ENCODE peak calls at places on chromosome 6, in four cellular contexts. G, K, W and S are unnamed samples.

GRCh38 chr6:72553531-72554202 is 68.2 kb upstream of the KCNQ5 start:
- DNase-seq in G (no peak), W (no peak), K (peak; percentile 43), S (no peak)

GRCh38 chr6:19137419-19138035 is 699.6 kb upstream of the ID4 start:
- DNase-seq in G (peak; percentile 3), W (no peak), K (no peak), S (no peak)

GRCh38 chr6:168645326-168645725 is 204.3 kb downstream of the SMOC2 start:
- DNase-seq in W (no peak), K (no peak), G (no peak), S (no peak)

GRCh38 chr6:119602215-119603178 is 252.9 kb upstream of the MAN1A1 start:
- DNase-seq in G (no peak), K (no peak), W (no peak), S (no peak)

GRCh38 chr6:106927531-106928398 is 46.8 kb downstream of the CD24 start:
- DNase-seq in K (peak; percentile 48), W (no peak), G (peak; percentile 43), S (peak; percentile 36)

GRCh38 chr6:91704531-91704930 is 1117.7 kb upstream of the MAP3K7 start:
- DNase-seq in G (no peak), W (no peak), K (no peak), S (no peak)

GRCh38 chr6:16698988-16699868 is 62.0 kb downstream of the ATXN1 start:
- DNase-seq in G (no peak), W (no peak), K (no peak), S (peak; percentile 94)

GRCh38 chr6:39049575-39050283 is 1.1 kb downstream of the GLP1R start:
- DNase-seq in K (no peak), G (no peak), W (no peak), S (no peak)

GRCh38 chr6:3915076-3915791 is 66.1 kb downstream of the FAM50B start:
- DNase-seq in W (peak; percentile 24), K (no peak), G (no peak), S (no peak)

GRCh38 chr6:116369540-116370327 is 1.0 kb upstream of the DSE start:
- DNase-seq in G (no peak), K (no peak), W (no peak), S (no peak)

GRCh38 chr6:75244063-75244575 is 518 bp upstream of the COX7A2 start:
- DNase-seq in K (no peak), W (no peak), G (no peak), S (no peak)

GRCh38 chr6:152595507-152595906 is 41.7 kb downstream of the SYNE1 start:
- DNase-seq in W (no peak), K (no peak), G (no peak), S (peak; percentile 16)

GRCh38 chr6:28811873-28812272 is 111.9 kb downstream of the TRIM27 start:
- DNase-seq in G (no peak), W (no peak), K (peak; percentile 63), S (peak; percentile 41)

GRCh38 chr6:30741789-30742315 is 635 bp downstream of the FLOT1 start:
- DNase-seq in W (no peak), K (no peak), G (no peak), S (no peak)

GRCh38 chr6:132354517-132355167 is 46.6 kb downstream of the MOXD1 start:
- DNase-seq in K (no peak), G (no peak), W (peak; percentile 63), S (no peak)

GRCh38 chr6:13453172-13453552 is 34.2 kb downstream of the GFOD1 start:
- DNase-seq in W (no peak), K (no peak), G (no peak), S (no peak)

GRCh38 chr6:2000962-2001361 is 244.4 kb downstream of the GMDS start:
- DNase-seq in G (no peak), W (no peak), K (no peak), S (no peak)

GRCh38 chr6:80543598-80544181 is 437.2 kb downstream of the BCKDHB start:
- DNase-seq in W (no peak), G (no peak), K (no peak), S (no peak)

GRCh38 chr6:34490390-34491090 is 24.7 kb downstream of the PACSIN1 start:
- DNase-seq in W (no peak), G (no peak), K (no peak), S (no peak)

GRCh38 chr6:4660377-4661321 is 115.6 kb upstream of the CDYL start:
- DNase-seq in W (no peak), G (no peak), K (no peak), S (no peak)

GRCh38 chr6:30263734-30264133 is 50.5 kb upstream of the TRIM26 start:
- DNase-seq in W (no peak), K (no peak), G (no peak), S (no peak)

GRCh38 chr6:30325873-30326445 is 768 bp upstream of the TRIM39 start:
- DNase-seq in K (no peak), G (peak; percentile 34), W (peak; percentile 28), S (no peak)

GRCh38 chr6:128659878-128660622 is 139.7 kb upstream of the PTPRK start:
- DNase-seq in G (no peak), W (no peak), K (no peak), S (no peak)

GRCh38 chr6:40916816-40917215 is 122.2 kb downstream of the UNC5CL start:
- DNase-seq in G (no peak), K (no peak), W (no peak), S (no peak)

GRCh38 chr6:136956590-136957573 is 34.8 kb downstream of the SLC35D3 start:
- DNase-seq in K (no peak), W (no peak), G (peak; percentile 65), S (no peak)

GRCh38 chr6:27056615-27057014 is 190.9 kb upstream of the PRSS16 start:
- DNase-seq in W (no peak), G (no peak), K (no peak), S (no peak)

GRCh38 chr6:30163918-30164654 is 740 bp downstream of the TRIM15 start:
- DNase-seq in G (no peak), W (no peak), K (no peak), S (no peak)

GRCh38 chr6:35259946-35260626 is 551 bp downstream of the ZNF76 start:
- DNase-seq in K (peak; percentile 93), G (peak; percentile 86), W (peak; percentile 55), S (peak; percentile 79)

GRCh38 chr6:139748353-139749146 is 374.1 kb upstream of the CITED2 start:
- DNase-seq in G (no peak), K (peak; percentile 34), W (no peak), S (peak; percentile 27)

GRCh38 chr6:151493495-151494234 is at the start of gene CCDC170:
- DNase-seq in G (no peak), K (no peak), W (no peak), S (peak; percentile 61)

GRCh38 chr6:131117866-131118265 is 17.4 kb upstream of the AKAP7 start:
- DNase-seq in G (no peak), W (no peak), K (no peak), S (no peak)

GRCh38 chr6:131112252-131112651 is 23.0 kb upstream of the AKAP7 start:
- DNase-seq in G (no peak), W (no peak), K (no peak), S (no peak)

GRCh38 chr6:131116321-131116720 is 18.9 kb upstream of the AKAP7 start:
- DNase-seq in W (no peak), G (no peak), K (no peak), S (no peak)

GRCh38 chr6:131122007-131122406 is 13.3 kb upstream of the AKAP7 start:
- DNase-seq in K (no peak), W (no peak), G (no peak), S (no peak)

DNA sequence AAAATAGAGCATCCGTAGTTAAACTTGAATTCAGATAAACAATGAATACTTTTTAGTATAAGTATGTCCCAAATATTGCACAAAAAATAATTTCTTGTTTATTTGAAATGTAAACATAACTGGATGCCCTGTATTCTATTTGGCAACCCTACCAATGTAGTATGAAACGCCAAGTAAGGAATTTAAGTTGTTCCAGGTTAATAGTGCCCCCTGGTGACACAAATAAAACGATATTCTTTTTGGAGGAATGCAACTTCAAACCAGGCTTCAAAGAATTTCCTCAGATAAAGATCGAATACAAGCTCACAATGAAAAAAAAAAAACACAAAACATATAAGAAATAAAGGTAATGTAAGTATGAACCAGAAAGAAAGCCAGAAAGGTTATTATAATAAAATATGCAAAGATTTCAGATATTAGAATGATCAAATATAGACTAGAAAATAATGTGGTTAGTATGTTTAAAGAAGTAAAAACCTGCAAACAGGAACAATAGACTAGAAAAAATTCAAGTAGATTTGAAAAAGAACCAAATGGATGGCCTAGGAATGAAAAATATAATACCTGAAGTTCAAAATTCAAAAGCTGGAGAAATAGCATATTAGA is 18.4 kb upstream of the AKAP7 start:
- DNase-seq in G (no peak), K (peak; percentile 22), W (no peak), S (peak; percentile 68)
- TF ChIP-seq GABPA in G (no peak), K (no peak), W (no peak), S (no peak)

DNA sequence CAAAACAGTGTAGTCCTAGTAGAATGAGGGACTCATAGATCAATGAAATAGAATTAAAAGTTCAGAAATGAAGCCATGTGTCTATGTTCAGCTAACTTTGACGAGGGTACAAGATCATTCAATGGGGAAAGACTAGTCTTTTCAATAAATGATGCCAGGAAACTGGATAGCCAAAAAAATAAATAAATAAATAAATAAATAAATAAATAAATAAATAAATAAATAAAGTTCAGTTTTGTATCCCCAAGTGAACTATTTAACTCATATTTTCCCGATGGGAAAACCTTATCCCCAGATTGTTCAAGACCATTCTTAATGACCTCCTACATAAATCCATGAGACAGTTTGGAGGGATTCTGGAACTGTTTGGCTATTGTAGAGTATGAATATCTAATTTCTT is 277.1 kb upstream of the EYS start:
- DNase-seq in W (no peak), K (no peak), G (no peak), S (no peak)
- TF ChIP-seq ATF3 in W (no peak), K (no peak), G (no peak), S (no peak)

DNA sequence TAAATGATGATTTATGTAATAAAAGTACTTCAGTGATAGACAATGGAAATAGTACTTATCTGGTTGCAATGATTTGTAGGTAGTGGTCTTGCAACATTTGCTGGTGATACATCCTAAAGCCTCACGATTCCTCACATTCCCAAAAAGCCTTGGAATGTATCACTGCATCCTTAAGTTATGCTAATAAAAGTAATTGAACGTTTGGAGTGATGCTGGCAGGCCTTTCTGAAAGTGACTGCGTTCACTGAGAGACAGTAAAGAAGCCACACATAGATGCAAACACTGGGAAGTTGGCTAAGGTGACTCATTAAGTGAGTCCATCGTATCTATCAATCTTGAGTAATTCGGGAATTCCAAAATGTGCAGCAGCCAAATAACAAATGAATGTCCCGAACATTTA is 444.1 kb upstream of the SOX4 start:
- DNase-seq in W (no peak), K (no peak), G (no peak), S (no peak)
- TF ChIP-seq GABPA in W (no peak), K (no peak), G (no peak), S (no peak)

GRCh38 chr6:47478233-47479155 is 905 bp downstream of the CD2AP start:
- DNase-seq in G (no peak), K (peak; percentile 78), W (no peak), S (peak; percentile 43)
- TF ChIP-seq ATF3 in G (no peak), K (no peak), W (no peak), S (no peak)

DNA sequence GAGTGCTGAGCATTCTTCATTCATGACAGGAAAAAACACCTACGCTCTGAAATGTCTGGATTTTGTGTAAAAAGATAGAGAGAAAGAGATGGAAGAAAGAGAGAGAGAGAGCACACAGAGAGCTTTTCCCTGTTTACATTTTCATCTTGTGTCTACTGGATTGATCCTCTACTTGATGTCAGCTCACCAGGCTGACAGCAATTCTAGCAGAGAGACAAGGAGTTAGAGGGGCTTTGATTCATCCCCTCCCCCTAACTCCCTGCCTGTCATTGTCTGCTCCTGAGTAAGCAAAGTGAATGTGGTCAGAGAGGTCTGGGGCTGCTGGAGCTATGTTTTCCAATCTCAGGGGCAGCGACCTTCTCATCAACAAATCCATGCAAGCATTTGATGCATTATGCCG is 538.6 kb upstream of the POU3F2 start:
- DNase-seq in G (no peak), K (no peak), W (no peak), S (no peak)
- TF ChIP-seq GABPA in G (no peak), K (no peak), W (no peak), S (no peak)